ENCODE peak calls at places on chromosome 6, in five cellular contexts. F is GM06990, S is fibroblast of lung, G is hepatocyte, W is HL-60. V is an unnamed sample.

GRCh38 chr6:108831104-108831503 is 17.1 kb upstream of the ARMC2 start:
- DNase-seq in F (no peak), S (no peak), G (peak; percentile 41), W (no peak), V (no peak)

GRCh38 chr6:163806761-163807499 is 392.4 kb downstream of the QKI start:
- DNase-seq in F (no peak), S (peak; percentile 46), G (no peak), W (no peak), V (no peak)

GRCh38 chr6:137150072-137150471 is 23.4 kb downstream of the IL22RA2 start:
- DNase-seq in F (no peak), S (no peak), G (no peak), W (peak; percentile 60), V (no peak)

GRCh38 chr6:35487653-35488516 is 9.0 kb downstream of the TEAD3 start:
- DNase-seq in F (no peak), S (peak; percentile 75), G (peak; percentile 60), W (peak; percentile 83), V (no peak)

GRCh38 chr6:45436544-45437440 is 59.1 kb upstream of the SUPT3H start:
- DNase-seq in F (no peak), S (peak; percentile 94), G (peak; percentile 22), W (peak; percentile 72), V (peak; percentile 16)

GRCh38 chr6:64428186-64428585 is 792.6 kb downstream of the PHF3 start:
- DNase-seq in F (no peak), S (no peak), G (no peak), W (no peak), V (no peak)

GRCh38 chr6:82337688-82338257 is 25.8 kb upstream of the TPBG start:
- DNase-seq in F (no peak), S (no peak), G (no peak), W (no peak), V (no peak)

GRCh38 chr6:16466778-16467177 is 228.4 kb downstream of the GMPR start:
- DNase-seq in F (no peak), S (no peak), G (no peak), W (no peak), V (no peak)

GRCh38 chr6:157603314-157603940 is 219.6 kb upstream of the SNX9 start:
- DNase-seq in F (no peak), S (no peak), G (no peak), W (no peak), V (no peak)

GRCh38 chr6:136181191-136181833 is 68.8 kb downstream of the MTFR2 start:
- DNase-seq in F (no peak), S (no peak), G (no peak), W (no peak), V (no peak)

GRCh38 chr6:52985228-52985627 is 9.9 kb downstream of the GSTA4 start:
- DNase-seq in F (no peak), S (no peak), G (no peak), W (no peak), V (no peak)

GRCh38 chr6:43368517-43369160 is 808 bp downstream of the ZNF318 start:
- DNase-seq in F (peak; percentile 32), S (peak; percentile 40), G (peak; percentile 78), W (peak; percentile 23), V (peak; percentile 23)

GRCh38 chr6:46893648-46894047 is 28.1 kb downstream of the ADGRF5 start:
- DNase-seq in F (no peak), S (peak; percentile 84), G (no peak), W (no peak), V (no peak)

GRCh38 chr6:169839029-169839481 is 87.6 kb downstream of the ERMARD start:
- DNase-seq in F (no peak), S (no peak), G (no peak), W (no peak), V (no peak)

GRCh38 chr6:28211840-28212509 is 13.1 kb upstream of the ZSCAN9 start:
- DNase-seq in F (peak; percentile 50), S (no peak), G (no peak), W (no peak), V (peak; percentile 27)

GRCh38 chr6:72553531-72554202 is 68.2 kb upstream of the KCNQ5 start:
- DNase-seq in F (no peak), S (peak; percentile 96), G (no peak), W (no peak), V (no peak)

GRCh38 chr6:156587751-156588301 is 189.4 kb upstream of the ARID1B start:
- DNase-seq in F (no peak), S (no peak), G (no peak), W (no peak), V (no peak)

GRCh38 chr6:46376562-46376969 is 114.7 kb downstream of the RCAN2 start:
- DNase-seq in F (peak; percentile 69), S (no peak), G (no peak), W (no peak), V (peak; percentile 73)

GRCh38 chr6:23505021-23505420 is 621.0 kb upstream of the NRSN1 start:
- DNase-seq in F (no peak), S (peak; percentile 57), G (no peak), W (no peak), V (no peak)

GRCh38 chr6:33181141-33181540 is 11.1 kb downstream of the COL11A2 start:
- DNase-seq in F (no peak), S (no peak), G (no peak), W (no peak), V (no peak)

GRCh38 chr6:109794201-109794926 is 103.3 kb downstream of the FIG4 start:
- DNase-seq in F (no peak), S (peak; percentile 79), G (peak; percentile 39), W (no peak), V (no peak)

GRCh38 chr6:121260651-121261102 is 73.6 kb downstream of the TBC1D32 start:
- DNase-seq in F (no peak), S (peak; percentile 72), G (peak; percentile 4), W (no peak), V (no peak)

GRCh38 chr6:160215232-160215631 is 43.4 kb downstream of the SLC22A2 start:
- DNase-seq in F (no peak), S (peak; percentile 15), G (no peak), W (no peak), V (no peak)

GRCh38 chr6:31053873-31054272 is 43.6 kb downstream of the MUC22 start:
- DNase-seq in F (no peak), S (no peak), G (no peak), W (no peak), V (no peak)

GRCh38 chr6:138503881-138504680 is 4.8 kb upstream of the NHSL1 start:
- DNase-seq in F (no peak), S (no peak), G (peak; percentile 49), W (no peak), V (no peak)

GRCh38 chr6:158039571-158040050 is 57.9 kb downstream of the SYNJ2 start:
- DNase-seq in F (no peak), S (peak; percentile 91), G (no peak), W (no peak), V (no peak)

GRCh38 chr6:27591660-27592059 is 118.8 kb upstream of the ZNF184 start:
- DNase-seq in F (peak; percentile 25), S (peak; percentile 49), G (peak; percentile 55), W (no peak), V (no peak)

GRCh38 chr6:81938991-81939773 is 186.7 kb upstream of the TENT5A start:
- DNase-seq in F (no peak), S (peak; percentile 94), G (no peak), W (no peak), V (no peak)

GRCh38 chr6:109772961-109773431 is 81.9 kb downstream of the FIG4 start:
- DNase-seq in F (no peak), S (peak; percentile 80), G (no peak), W (no peak), V (no peak)

GRCh38 chr6:129981598-129981997 is 36.8 kb upstream of the L3MBTL3 start:
- DNase-seq in F (no peak), S (no peak), G (no peak), W (no peak), V (no peak)

DNA sequence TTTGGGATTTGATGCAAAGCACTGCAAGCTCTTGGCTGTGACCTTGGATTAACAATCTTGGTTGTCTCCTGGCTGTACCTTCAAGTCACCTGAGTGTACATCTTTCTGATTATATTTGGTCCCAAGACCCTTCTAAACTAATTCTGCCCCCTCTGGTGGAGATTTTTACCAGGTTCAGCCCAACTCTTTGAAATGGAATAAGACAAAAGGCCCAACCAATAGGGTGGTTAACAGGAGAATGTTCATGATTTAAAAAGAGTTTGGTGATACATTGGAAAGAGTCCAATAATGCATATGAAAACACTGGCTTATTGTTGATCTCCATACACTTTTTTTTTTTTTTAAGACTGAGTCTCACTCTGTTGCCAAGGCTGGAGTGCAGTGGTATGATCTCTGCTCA is 77.5 kb upstream of the CD83 start:
- DNase-seq in F (no peak), S (no peak), G (no peak), W (no peak), V (no peak)
- TF ChIP-seq CTCF in F (no peak), S (no peak), G (no peak), W (no peak), V (no peak)

DNA sequence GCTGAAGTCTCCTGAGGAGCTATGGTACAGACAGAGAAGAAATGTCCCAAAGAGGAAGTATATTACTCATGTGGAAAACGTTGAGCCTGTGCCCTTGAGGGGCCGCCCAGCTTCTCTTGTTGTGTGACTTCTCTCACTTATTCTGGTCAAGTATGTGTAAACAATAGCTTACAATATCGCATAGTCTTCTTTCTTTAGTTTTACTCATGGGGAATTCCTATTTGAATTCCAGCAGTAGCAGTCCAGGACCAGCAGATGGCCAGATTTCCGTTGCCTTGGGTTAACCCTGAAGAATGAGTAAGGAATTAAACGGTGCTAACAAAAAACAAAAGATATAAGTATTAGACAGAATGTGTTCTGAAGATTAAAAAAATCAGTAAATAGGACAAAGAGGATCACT is 522.0 kb upstream of the GJE1 start:
- DNase-seq in F (no peak), S (peak; percentile 15), G (no peak), W (no peak), V (no peak)
- TF ChIP-seq CTCF in F (no peak), S (peak; percentile 49), G (no peak), W (no peak), V (no peak)

GRCh38 chr6:34194770-34195169 is 41.9 kb upstream of the HMGA1 start:
- DNase-seq in F (no peak), S (no peak), G (no peak), W (no peak), V (no peak)
- TF ChIP-seq CTCF in F (no peak), S (peak; percentile 25), G (no peak), W (no peak), V (no peak)

GRCh38 chr6:139891471-139891870 is 517.0 kb upstream of the CITED2 start:
- DNase-seq in F (no peak), S (peak; percentile 76), G (no peak), W (no peak), V (no peak)

GRCh38 chr6:139894271-139894670 is 519.8 kb upstream of the CITED2 start:
- DNase-seq in F (no peak), S (no peak), G (no peak), W (no peak), V (no peak)

DNA sequence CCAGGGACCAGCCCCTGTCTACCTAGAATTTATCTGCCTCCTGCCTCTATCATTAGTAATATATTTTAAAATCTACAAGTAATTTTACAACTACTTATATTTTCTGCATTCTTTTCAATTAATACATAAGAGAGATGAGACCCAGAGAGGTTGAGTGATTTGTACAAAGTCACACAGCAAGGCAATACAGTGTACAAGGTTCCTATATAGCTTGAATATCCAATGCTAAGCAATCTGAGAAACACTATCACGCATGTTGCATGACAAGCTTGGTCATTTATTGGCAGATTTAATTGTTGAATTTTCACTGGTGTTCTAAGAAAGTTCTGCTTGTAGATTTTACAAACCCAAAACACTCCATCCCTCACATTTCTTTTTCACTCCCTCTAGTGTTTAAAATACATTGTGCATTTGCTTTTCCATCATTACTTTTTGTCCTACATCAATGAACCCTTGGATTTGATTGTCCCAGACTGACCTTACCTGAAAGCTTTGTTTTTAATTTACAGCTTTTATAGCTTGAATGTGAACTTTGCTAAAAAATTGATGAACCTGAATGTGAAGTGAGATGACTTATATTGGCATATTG is 520.9 kb upstream of the CITED2 start:
- DNase-seq in F (no peak), S (no peak), G (no peak), W (no peak), V (no peak)
- TF ChIP-seq CTCF in F (no peak), S (no peak), G (peak; percentile 21), W (no peak), V (no peak)